ENCODE peak calls at places on chromosomes 6 and 20, in six cellular contexts. One of them, this sample, is unnamed.

GRCh38 chr6:15249371-15250019 is 3.6 kb downstream of the JARID2 start:
- DNase-seq in transverse colon: no peak
- DNase-seq in prostate gland: no peak
- DNase-seq in GM12892: no peak
- DNase-seq in GM12891: no peak
- DNase-seq in suprapubic skin: no peak
- DNase-seq in this sample: no peak

GRCh38 chr6:10375391-10375969 is 39.4 kb downstream of the TFAP2A start:
- DNase-seq in suprapubic skin: no peak
- DNase-seq in GM12891: no peak
- DNase-seq in GM12892: no peak
- DNase-seq in prostate gland: no peak
- DNase-seq in transverse colon: no peak
- DNase-seq in this sample: no peak

GRCh38 chr6:8110725-8111124 is 8.4 kb upstream of the EEF1E1 start:
- DNase-seq in GM12891: no peak
- DNase-seq in transverse colon: no peak
- DNase-seq in suprapubic skin: no peak
- DNase-seq in prostate gland: no peak
- DNase-seq in GM12892: no peak
- DNase-seq in this sample: no peak

GRCh38 chr6:35181933-35182612 is 31.7 kb upstream of the SCUBE3 start:
- DNase-seq in transverse colon: peak
- DNase-seq in GM12891: no peak
- DNase-seq in prostate gland: no peak
- DNase-seq in suprapubic skin: no peak
- DNase-seq in GM12892: no peak
- DNase-seq in this sample: no peak

GRCh38 chr6:47206626-47207025 is 103.1 kb downstream of the TNFRSF21 start:
- DNase-seq in prostate gland: no peak
- DNase-seq in transverse colon: no peak
- DNase-seq in suprapubic skin: no peak
- DNase-seq in GM12891: no peak
- DNase-seq in GM12892: no peak
- DNase-seq in this sample: no peak

GRCh38 chr6:124303971-124304370 is 500.3 kb downstream of the NKAIN2 start:
- DNase-seq in prostate gland: no peak
- DNase-seq in GM12892: no peak
- DNase-seq in suprapubic skin: no peak
- DNase-seq in GM12891: no peak
- DNase-seq in transverse colon: no peak
- DNase-seq in this sample: no peak

GRCh38 chr20:29325304-29325640 is 1932.2 kb upstream of the DEFB115 start:
- DNase-seq in prostate gland: no peak
- DNase-seq in transverse colon: no peak
- DNase-seq in GM12891: no peak
- DNase-seq in GM12892: no peak
- DNase-seq in suprapubic skin: no peak
- DNase-seq in this sample: no peak

GRCh38 chr20:47444584-47444983 is 57.1 kb upstream of the NCOA3 start:
- DNase-seq in GM12892: no peak
- DNase-seq in suprapubic skin: no peak
- DNase-seq in transverse colon: no peak
- DNase-seq in prostate gland: no peak
- DNase-seq in GM12891: no peak
- DNase-seq in this sample: no peak

GRCh38 chr20:14727485-14728170 is 390.2 kb upstream of the FLRT3 start:
- DNase-seq in GM12891: no peak
- DNase-seq in prostate gland: no peak
- DNase-seq in GM12892: no peak
- DNase-seq in suprapubic skin: no peak
- DNase-seq in transverse colon: no peak
- DNase-seq in this sample: peak

GRCh38 chr6:56172144-56172543 is 75.2 kb downstream of the COL21A1 start:
- DNase-seq in transverse colon: no peak
- DNase-seq in prostate gland: no peak
- DNase-seq in GM12892: no peak
- DNase-seq in suprapubic skin: no peak
- DNase-seq in GM12891: no peak
- DNase-seq in this sample: no peak

GRCh38 chr20:51127713-51128112 is 104.8 kb upstream of the KCNG1 start:
- DNase-seq in GM12891: no peak
- DNase-seq in GM12892: no peak
- DNase-seq in transverse colon: no peak
- DNase-seq in prostate gland: no peak
- DNase-seq in suprapubic skin: peak
- DNase-seq in this sample: no peak

GRCh38 chr6:17865243-17865642 is 122.2 kb downstream of the KIF13A start:
- DNase-seq in suprapubic skin: no peak
- DNase-seq in GM12892: no peak
- DNase-seq in transverse colon: peak
- DNase-seq in prostate gland: peak
- DNase-seq in GM12891: no peak
- DNase-seq in this sample: no peak

GRCh38 chr20:34708621-34709043 is 4.5 kb downstream of the TP53INP2 start:
- DNase-seq in transverse colon: peak
- DNase-seq in GM12892: no peak
- DNase-seq in prostate gland: peak
- DNase-seq in suprapubic skin: no peak
- DNase-seq in GM12891: no peak
- DNase-seq in this sample: no peak

GRCh38 chr20:57269148-57269984 is 2.9 kb upstream of the BMP7 start:
- DNase-seq in suprapubic skin: no peak
- DNase-seq in transverse colon: no peak
- DNase-seq in GM12892: no peak
- DNase-seq in GM12891: no peak
- DNase-seq in prostate gland: no peak
- DNase-seq in this sample: no peak

GRCh38 chr6:33746036-33746600 is 587 bp downstream of the IP6K3 start:
- DNase-seq in GM12892: no peak
- DNase-seq in GM12891: no peak
- DNase-seq in suprapubic skin: no peak
- DNase-seq in transverse colon: peak
- DNase-seq in prostate gland: no peak
- DNase-seq in this sample: no peak

GRCh38 chr6:88165087-88165876 is 865 bp downstream of the CNR1 start:
- DNase-seq in suprapubic skin: no peak
- DNase-seq in GM12891: no peak
- DNase-seq in prostate gland: no peak
- DNase-seq in transverse colon: no peak
- DNase-seq in GM12892: no peak
- DNase-seq in this sample: no peak

GRCh38 chr6:144661101-144661806 is 376.1 kb downstream of the UTRN start:
- DNase-seq in suprapubic skin: no peak
- DNase-seq in prostate gland: no peak
- DNase-seq in GM12891: no peak
- DNase-seq in transverse colon: peak
- DNase-seq in GM12892: no peak
- DNase-seq in this sample: peak

DNA sequence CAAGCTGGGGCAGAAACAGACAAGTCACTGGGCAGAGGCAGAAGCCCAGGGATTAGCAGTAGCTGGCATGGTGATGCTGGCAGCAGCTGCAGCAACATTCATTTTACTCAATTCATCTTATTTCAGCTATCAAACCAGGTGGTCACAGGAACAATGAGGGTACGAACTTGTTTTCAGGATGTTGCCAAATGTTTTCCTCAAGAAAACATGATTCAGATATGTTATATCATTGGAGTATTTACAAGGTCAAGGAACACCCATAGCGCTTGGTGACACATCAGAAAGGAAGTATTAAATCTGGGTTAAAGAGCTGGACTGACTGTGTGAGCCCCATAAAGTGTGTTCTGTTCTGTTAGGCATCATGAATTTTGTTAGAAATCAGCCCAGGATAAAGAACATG is 456.9 kb upstream of the ID4 start:
- DNase-seq in GM12892: no peak
- DNase-seq in transverse colon: no peak
- DNase-seq in prostate gland: peak
- DNase-seq in GM12891: no peak
- DNase-seq in suprapubic skin: no peak
- DNase-seq in this sample: no peak
- TF ChIP-seq POLR2AphosphoS5 in GM12892: no peak
- TF ChIP-seq POLR2AphosphoS5 in transverse colon: no peak
- TF ChIP-seq POLR2AphosphoS5 in prostate gland: peak
- TF ChIP-seq POLR2AphosphoS5 in GM12891: no peak
- TF ChIP-seq POLR2AphosphoS5 in suprapubic skin: no peak
- TF ChIP-seq POLR2AphosphoS5 in this sample: no peak

DNA sequence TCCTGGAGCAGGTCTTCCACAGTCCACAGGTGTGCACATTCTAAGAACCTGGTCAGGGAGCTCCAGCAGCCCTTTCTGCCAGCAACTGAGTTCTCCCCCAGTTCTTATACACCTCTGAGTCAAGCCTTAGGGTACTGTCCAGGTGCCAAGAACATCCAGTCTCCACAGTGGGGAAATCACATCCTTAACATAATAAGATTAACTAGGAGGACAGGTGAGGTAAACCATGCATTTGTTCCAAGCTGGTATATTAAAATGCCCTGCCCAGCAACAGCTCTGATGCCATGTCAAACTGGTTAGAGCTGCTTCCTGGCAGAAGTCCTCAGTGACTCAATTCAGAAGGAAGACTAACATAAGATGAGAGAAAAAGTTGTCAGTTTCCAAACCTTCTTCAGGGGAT is 303.9 kb upstream of the SGK1 start:
- DNase-seq in suprapubic skin: no peak
- DNase-seq in prostate gland: peak
- DNase-seq in GM12892: no peak
- DNase-seq in transverse colon: peak
- DNase-seq in GM12891: no peak
- DNase-seq in this sample: no peak
- TF ChIP-seq POLR2AphosphoS5 in suprapubic skin: peak
- TF ChIP-seq POLR2AphosphoS5 in prostate gland: peak
- TF ChIP-seq POLR2AphosphoS5 in GM12892: no peak
- TF ChIP-seq POLR2AphosphoS5 in transverse colon: no peak
- TF ChIP-seq POLR2AphosphoS5 in GM12891: no peak
- TF ChIP-seq POLR2AphosphoS5 in this sample: no peak

DNA sequence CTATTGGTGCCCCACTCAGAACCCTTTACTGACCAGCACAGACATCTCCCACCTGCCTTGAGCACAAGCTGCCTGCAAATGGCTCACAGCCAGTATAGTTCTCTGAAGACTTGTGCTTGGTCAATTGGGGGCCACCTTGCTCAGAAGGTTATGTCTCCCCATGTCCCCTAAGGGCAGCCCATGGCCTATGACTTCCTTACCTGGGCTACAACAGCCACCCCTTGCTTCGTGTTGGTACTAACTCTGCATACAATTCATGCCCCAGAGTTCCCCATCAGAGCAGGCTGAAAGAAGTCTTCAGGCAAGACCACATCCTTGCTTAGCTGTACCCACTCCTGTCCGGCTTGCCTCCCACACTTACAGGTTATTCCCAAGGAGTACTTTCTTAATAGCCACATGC is 57.4 kb downstream of the TOX2 start:
- DNase-seq in prostate gland: no peak
- DNase-seq in GM12892: no peak
- DNase-seq in GM12891: no peak
- DNase-seq in suprapubic skin: no peak
- DNase-seq in transverse colon: no peak
- DNase-seq in this sample: no peak
- TF ChIP-seq POLR2AphosphoS5 in prostate gland: no peak
- TF ChIP-seq POLR2AphosphoS5 in GM12892: no peak
- TF ChIP-seq POLR2AphosphoS5 in GM12891: no peak
- TF ChIP-seq POLR2AphosphoS5 in suprapubic skin: no peak
- TF ChIP-seq POLR2AphosphoS5 in transverse colon: no peak
- TF ChIP-seq POLR2AphosphoS5 in this sample: no peak

GRCh38 chr20:326645-327031 is 1.3 kb downstream of the SOX12 start:
- DNase-seq in GM12892: no peak
- DNase-seq in GM12891: no peak
- DNase-seq in prostate gland: peak
- DNase-seq in suprapubic skin: no peak
- DNase-seq in transverse colon: peak
- DNase-seq in this sample: no peak
- TF ChIP-seq POLR2AphosphoS5 in GM12892: no peak
- TF ChIP-seq POLR2AphosphoS5 in GM12891: no peak
- TF ChIP-seq POLR2AphosphoS5 in prostate gland: no peak
- TF ChIP-seq POLR2AphosphoS5 in suprapubic skin: no peak
- TF ChIP-seq POLR2AphosphoS5 in transverse colon: no peak
- TF ChIP-seq POLR2AphosphoS5 in this sample: no peak

GRCh38 chr20:1367479-1367878 is 25.4 kb downstream of the FKBP1A start:
- DNase-seq in prostate gland: no peak
- DNase-seq in GM12892: no peak
- DNase-seq in suprapubic skin: no peak
- DNase-seq in GM12891: no peak
- DNase-seq in transverse colon: no peak
- DNase-seq in this sample: no peak
- TF ChIP-seq POLR2AphosphoS5 in prostate gland: no peak
- TF ChIP-seq POLR2AphosphoS5 in GM12892: no peak
- TF ChIP-seq POLR2AphosphoS5 in suprapubic skin: no peak
- TF ChIP-seq POLR2AphosphoS5 in GM12891: no peak
- TF ChIP-seq POLR2AphosphoS5 in transverse colon: no peak
- TF ChIP-seq POLR2AphosphoS5 in this sample: no peak